ENCODE peak calls at places on chromosomes 7 and 10, in nine cellular contexts. K, J, B, O, F, U, N, L and H are unnamed samples.

GRCh38 chr10:101063162-101063525 is 1.4 kb downstream of the KAZALD1 start:
- DNase-seq in O (no peak), F (no peak), B (no peak), K (no peak), J (no peak), U (no peak), N (no peak), L (no peak), H (no peak)

GRCh38 chr10:79176949-79177602 is 108.3 kb downstream of the ZMIZ1 start:
- DNase-seq in U (no peak), L (no peak), J (no peak), B (no peak), O (peak), F (peak), N (no peak), K (no peak), H (no peak)

GRCh38 chr7:122304604-122304975 is at the start of gene FEZF1:
- DNase-seq in U (no peak), J (no peak), F (no peak), L (peak), O (no peak), N (peak), K (no peak), B (peak), H (no peak)

GRCh38 chr7:27899601-27900000 is 159.6 kb downstream of the TAX1BP1 start:
- DNase-seq in N (no peak), U (no peak), B (no peak), L (no peak), J (no peak), O (no peak), K (no peak), F (no peak), H (no peak)

GRCh38 chr10:75195035-75195763 is 15.4 kb upstream of the VDAC2 start:
- DNase-seq in U (no peak), F (no peak), L (no peak), J (no peak), O (peak), B (no peak), N (no peak), K (no peak), H (no peak)

GRCh38 chr10:119657725-119658124 is 6.5 kb downstream of the BAG3 start:
- DNase-seq in N (peak), U (no peak), B (no peak), K (no peak), J (peak), L (no peak), F (no peak), O (peak), H (no peak)

GRCh38 chr7:23353172-23353571 is 54.0 kb downstream of the MALSU1 start:
- DNase-seq in N (no peak), U (no peak), B (no peak), F (no peak), J (no peak), O (no peak), K (no peak), L (no peak), H (no peak)

GRCh38 chr7:35617076-35617475 is 77.9 kb downstream of the HERPUD2 start:
- DNase-seq in J (no peak), F (no peak), L (no peak), K (no peak), B (no peak), O (peak), N (no peak), U (no peak), H (no peak)

GRCh38 chr10:10630281-10630680 is 387.4 kb upstream of the CELF2 start:
- DNase-seq in J (no peak), U (no peak), L (no peak), N (no peak), O (no peak), K (no peak), F (no peak), B (no peak), H (no peak)

GRCh38 chr7:22210355-22210754 is 146.6 kb downstream of the RAPGEF5 start:
- DNase-seq in K (no peak), J (no peak), F (no peak), N (no peak), L (no peak), B (no peak), O (no peak), U (no peak), H (no peak)

GRCh38 chr10:60536529-60537114 is 146.9 kb upstream of the ANK3 start:
- DNase-seq in N (no peak), F (no peak), U (no peak), K (no peak), B (no peak), J (no peak), O (peak), L (no peak), H (no peak)

GRCh38 chr7:44218418-44219201 is 17.8 kb downstream of the YKT6 start:
- DNase-seq in F (no peak), N (no peak), K (no peak), U (peak), B (peak), J (peak), L (no peak), O (no peak), H (no peak)

GRCh38 chr10:79446451-79447020 is 1.1 kb upstream of the ZCCHC24 start:
- DNase-seq in U (peak), J (peak), B (peak), L (peak), N (peak), O (no peak), K (peak), F (peak), H (peak)

GRCh38 chr10:91493313-91493712 is 83.2 kb downstream of the HECTD2 start:
- DNase-seq in L (no peak), U (no peak), O (peak), N (no peak), F (no peak), K (no peak), B (no peak), J (no peak), H (peak)

GRCh38 chr7:111198255-111198654 is 107.3 kb downstream of the LRRN3 start:
- DNase-seq in O (peak), U (no peak), L (no peak), F (no peak), J (peak), N (no peak), B (no peak), K (no peak), H (no peak)

DNA sequence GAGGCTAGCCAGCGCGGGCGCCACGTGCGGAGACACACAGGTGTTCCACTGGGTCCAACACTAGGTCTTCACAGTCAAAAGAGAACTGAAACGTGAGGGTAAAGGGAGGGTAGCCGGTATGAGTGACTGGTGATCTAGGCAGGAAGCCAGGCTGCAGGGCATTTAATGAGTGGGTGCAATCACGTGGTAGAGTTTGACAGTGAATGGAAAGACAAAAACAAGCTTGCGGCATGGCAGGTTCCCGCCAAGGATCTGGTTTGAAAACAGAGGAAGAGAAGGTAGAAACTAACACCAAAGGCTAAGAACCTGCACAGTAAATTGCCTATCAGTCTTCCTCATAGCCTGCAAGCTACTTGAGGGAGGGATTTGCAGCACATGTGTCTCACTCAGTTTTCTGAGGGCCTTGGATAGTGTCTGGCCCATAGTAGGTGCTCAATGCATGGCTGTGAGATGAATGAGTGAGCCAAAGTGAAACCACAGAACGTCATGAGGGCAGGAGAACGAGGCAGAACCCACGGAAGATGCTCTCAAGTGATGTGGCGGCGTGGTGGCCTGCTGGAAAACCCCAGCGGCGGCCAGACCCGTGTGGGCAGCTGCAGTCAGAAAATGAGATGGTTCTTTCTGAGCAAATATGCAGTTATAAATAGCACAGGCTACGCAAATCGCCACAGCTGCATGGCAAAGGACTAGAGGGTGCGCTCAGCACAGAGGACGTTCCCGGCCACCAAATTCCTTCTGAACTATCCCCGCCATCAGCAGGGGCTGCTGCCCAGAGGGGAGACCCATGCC is 183.6 kb upstream of the NFE2L3 start:
- DNase-seq in U (no peak), N (no peak), B (no peak), K (no peak), J (no peak), O (no peak), L (peak), F (no peak), H (no peak)
- TF ChIP-seq POLR2A in U (no peak), N (no peak), B (no peak), K (no peak), J (no peak), O (no peak), L (no peak), F (no peak), H (no peak)

GRCh38 chr7:138669364-138669763 is 31.8 kb downstream of the SVOPL start:
- DNase-seq in L (no peak), U (no peak), N (no peak), B (no peak), F (no peak), K (no peak), O (no peak), J (no peak), H (no peak)
- TF ChIP-seq POLR2A in L (no peak), U (no peak), N (no peak), B (no peak), F (no peak), K (no peak), O (no peak), J (no peak), H (no peak)

DNA sequence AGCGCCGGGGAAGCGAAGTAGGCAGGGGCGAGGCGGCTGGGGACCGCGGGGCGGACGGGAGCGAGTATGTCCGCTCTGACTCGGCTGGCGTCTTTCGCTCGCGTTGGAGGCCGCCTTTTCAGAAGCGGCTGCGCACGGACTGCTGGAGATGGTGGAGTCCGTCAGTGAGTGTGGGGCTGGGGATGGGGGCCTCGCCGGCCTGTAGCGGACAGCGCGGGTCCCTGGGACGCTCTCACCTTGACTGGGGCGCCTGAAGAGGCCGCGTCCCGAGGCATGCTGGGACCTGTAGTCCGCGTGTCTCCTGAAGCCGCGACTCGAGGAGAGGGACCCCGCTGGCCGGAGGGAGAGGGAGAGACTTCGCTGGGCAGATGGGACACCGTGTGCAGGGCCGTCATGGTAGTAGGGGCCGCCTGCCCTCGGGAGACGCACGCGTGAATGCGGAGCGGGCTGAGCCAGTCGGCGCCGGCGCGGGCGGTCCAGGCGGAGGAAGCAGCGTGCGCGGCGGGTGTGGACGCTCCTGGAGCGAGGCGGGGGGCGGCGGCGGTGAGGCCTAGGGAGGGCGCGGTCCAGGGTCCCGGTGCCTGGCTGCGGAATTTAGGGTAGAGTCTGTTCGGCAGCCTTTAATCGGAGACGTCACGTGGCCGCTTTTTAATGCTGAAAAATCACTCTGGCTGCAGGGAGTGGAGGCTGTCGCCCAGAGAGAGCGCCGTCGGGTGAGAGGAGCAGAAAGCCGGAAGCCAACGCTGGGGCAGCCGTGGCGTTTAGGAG is at the start of gene NDUFB2:
- DNase-seq in O (peak), N (peak), F (peak), L (peak), J (peak), K (no peak), U (peak), B (peak), H (peak)
- TF ChIP-seq POLR2A in O (peak), N (peak), F (no peak), L (peak), J (peak), K (peak), U (peak), B (peak), H (peak)

GRCh38 chr7:128410092-128410665 is 397 bp upstream of the IMPDH1 start:
- DNase-seq in L (peak), F (no peak), J (no peak), K (no peak), U (no peak), B (peak), N (peak), O (peak), H (peak)

GRCh38 chr7:128408709-128409434 is 910 bp downstream of the IMPDH1 start:
- DNase-seq in J (no peak), B (no peak), U (no peak), O (peak), F (no peak), N (no peak), L (no peak), K (peak), H (no peak)

GRCh38 chr7:128407751-128408708 is 1.8 kb downstream of the IMPDH1 start:
- DNase-seq in O (no peak), F (no peak), B (peak), U (no peak), L (no peak), K (no peak), N (no peak), J (no peak), H (no peak)

GRCh38 chr7:128406986-128407589 is 2.7 kb downstream of the IMPDH1 start:
- DNase-seq in L (no peak), N (no peak), B (peak), F (no peak), U (no peak), J (no peak), O (no peak), K (no peak), H (no peak)

GRCh38 chr7:128409435-128410091 is at the start of gene IMPDH1:
- DNase-seq in L (peak), N (peak), J (peak), U (peak), O (peak), B (peak), F (peak), K (peak), H (peak)
- TF ChIP-seq POLR2A in L (peak), N (peak), J (peak), U (peak), O (no peak), B (peak), F (no peak), K (peak), H (no peak)

DNA sequence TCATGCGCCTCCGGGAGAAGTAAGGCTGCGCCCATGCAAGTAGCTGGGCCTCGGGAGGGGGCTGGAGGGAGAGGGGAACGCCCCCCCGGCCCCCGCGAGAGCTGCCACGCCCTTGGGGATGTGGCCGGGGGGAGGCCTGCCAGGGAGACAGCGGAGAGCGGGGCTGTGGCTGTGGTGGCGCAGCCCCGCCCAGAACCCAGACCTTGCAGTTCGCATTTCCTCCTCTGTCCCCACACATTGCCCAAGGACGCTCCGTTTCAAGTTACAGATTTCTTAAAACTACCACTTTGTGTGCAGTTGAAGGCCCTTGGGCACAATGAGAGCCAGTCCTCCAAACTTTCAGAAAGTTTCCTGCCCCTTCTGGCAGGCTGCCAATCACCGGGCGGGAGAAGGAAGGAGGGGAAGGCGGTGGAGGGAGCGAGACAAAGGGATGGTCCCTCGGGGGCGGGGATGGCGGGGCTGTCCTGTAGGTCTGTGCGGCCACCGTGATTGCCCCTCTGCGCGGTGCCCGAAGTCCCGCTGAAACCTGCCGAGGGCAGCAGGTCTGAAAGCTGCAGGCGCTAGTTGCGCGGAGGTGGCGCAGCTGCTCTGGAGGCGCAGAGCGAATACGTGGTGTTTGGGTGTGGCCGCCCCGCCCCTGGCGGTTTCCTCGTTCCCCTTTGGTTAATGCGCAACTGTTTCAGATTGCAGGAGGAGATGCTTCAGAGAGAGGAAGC is 2.1 kb downstream of the VIM start:
- DNase-seq in B (peak), F (peak), L (peak), J (peak), O (peak), K (peak), U (peak), N (peak), H (peak)
- TF ChIP-seq POLR2A in B (peak), F (no peak), L (peak), J (no peak), O (peak), K (peak), U (peak), N (no peak), H (no peak)

GRCh38 chr10:73357821-73358220 is 843 bp downstream of the CFAP70 start:
- DNase-seq in O (no peak), N (no peak), L (no peak), F (no peak), K (no peak), U (no peak), B (no peak), J (no peak), H (no peak)

GRCh38 chr10:73359492-73359891 is 828 bp upstream of the CFAP70 start:
- DNase-seq in N (no peak), F (no peak), U (no peak), K (no peak), O (no peak), B (no peak), L (no peak), J (no peak), H (no peak)

GRCh38 chr10:73358331-73359279 is at the start of gene CFAP70:
- DNase-seq in K (peak), N (peak), B (peak), F (peak), J (peak), O (peak), U (peak), L (peak), H (peak)
- TF ChIP-seq POLR2A in K (no peak), N (peak), B (no peak), F (no peak), J (no peak), O (no peak), U (no peak), L (peak), H (peak)

GRCh38 chr10:72253002-72253401 is 20.7 kb upstream of the DDIT4 start:
- DNase-seq in L (no peak), F (no peak), J (no peak), O (no peak), K (no peak), N (no peak), U (no peak), B (no peak), H (no peak)

GRCh38 chr10:72255977-72256729 is 17.6 kb upstream of the DDIT4 start:
- DNase-seq in L (no peak), O (no peak), B (no peak), N (no peak), U (no peak), F (no peak), K (no peak), J (no peak), H (no peak)

GRCh38 chr10:72251635-72252034 is 22.1 kb upstream of the DDIT4 start:
- DNase-seq in F (no peak), K (no peak), B (no peak), J (no peak), O (no peak), U (no peak), L (no peak), N (no peak), H (no peak)

GRCh38 chr10:72257051-72257892 is 16.5 kb upstream of the DDIT4 start:
- DNase-seq in J (no peak), N (no peak), O (no peak), L (no peak), B (no peak), F (no peak), U (no peak), K (no peak), H (peak)

DNA sequence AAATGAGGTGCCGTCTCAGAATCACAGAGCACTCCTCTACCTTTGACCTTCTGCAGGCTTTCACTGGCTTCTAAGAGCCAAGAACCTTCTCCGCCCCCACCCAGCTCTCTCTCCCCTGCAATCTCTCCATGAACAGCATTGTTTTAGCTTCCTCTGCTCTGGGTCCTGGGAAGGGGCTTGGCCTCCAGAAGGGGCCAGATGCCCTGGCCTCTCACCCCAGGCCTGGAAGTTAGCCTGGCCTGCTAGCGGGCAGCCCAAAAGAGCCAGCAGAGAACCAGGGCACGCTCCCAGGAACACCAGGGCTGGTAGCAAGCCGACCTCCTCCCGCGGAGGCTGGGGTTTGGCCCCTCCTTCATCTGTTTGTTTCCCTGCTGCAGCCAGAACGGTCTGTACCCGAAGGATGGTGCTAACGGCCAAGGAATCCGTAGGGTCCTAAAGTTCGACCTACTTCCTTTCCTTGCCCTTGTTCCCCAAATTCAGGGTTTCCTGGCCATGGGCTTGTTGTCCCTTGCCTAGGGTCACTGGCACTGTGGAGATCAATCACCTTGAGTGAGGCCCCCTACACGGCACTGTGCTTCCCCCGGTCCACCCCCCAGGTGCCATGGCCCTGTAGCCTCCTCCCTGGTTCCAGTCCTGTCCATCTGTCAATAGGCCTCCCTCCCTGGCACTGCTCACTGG is 18.7 kb upstream of the DDIT4 start:
- DNase-seq in L (peak), K (peak), F (peak), N (peak), O (peak), U (peak), B (peak), J (peak), H (peak)
- TF ChIP-seq POLR2A in L (peak), K (peak), F (no peak), N (peak), O (no peak), U (peak), B (peak), J (peak), H (peak)

GRCh38 chr7:149028346-149029109 is at the start of gene PDIA4:
- DNase-seq in B (peak), N (peak), K (peak), F (peak), J (peak), O (peak), L (peak), U (peak), H (peak)
- TF ChIP-seq POLR2A in B (peak), N (peak), K (peak), F (no peak), J (peak), O (peak), L (peak), U (peak), H (peak)